ENCODE peak calls at places on chromosomes 4 and X, in four cellular contexts. X is AG20443; Z is stimulated activated CD4-positive, alpha-beta T cell treated with anti-CD3 and anti-CD28 coated beads, Interleukin-1b, Interleukin-23, amount 100 ng/mL, for 48 hours; L is body of pancreas. Y is an unnamed sample.

GRCh38 chrX:134760671-134761070 is 102.4 kb upstream of the PLAC1 start:
- DNase-seq in X (no peak), Z (no peak), L (no peak), Y (no peak)

GRCh38 chr4:55635760-55636621 is at the start of gene NMU:
- DNase-seq in X (peak), Z (peak), L (peak), Y (no peak)

GRCh38 chr4:135365065-135365464 is 1163.5 kb upstream of the PABPC4L start:
- DNase-seq in X (no peak), Z (no peak), L (no peak), Y (no peak)

GRCh38 chrX:118536687-118537461 is 41.3 kb downstream of the DOCK11 start:
- DNase-seq in X (peak), Z (peak), L (no peak), Y (no peak)

GRCh38 chr4:154329268-154329858 is 162.2 kb downstream of the DCHS2 start:
- DNase-seq in X (peak), Z (no peak), L (no peak), Y (no peak)

GRCh38 chr4:78137538-78137937 is 80.4 kb downstream of the FRAS1 start:
- DNase-seq in X (peak), Z (no peak), L (no peak), Y (no peak)

GRCh38 chrX:74931214-74931613 is 6.0 kb upstream of the NEXMIF start:
- DNase-seq in X (no peak), Z (no peak), L (no peak), Y (no peak)

GRCh38 chr4:17875402-17876070 is 64.8 kb downstream of the NCAPG start:
- DNase-seq in X (no peak), Z (no peak), L (no peak), Y (no peak)

GRCh38 chr4:133275246-133275645 is 126.2 kb downstream of the PCDH10 start:
- DNase-seq in X (no peak), Z (no peak), L (no peak), Y (no peak)

GRCh38 chr4:7557447-7557846 is 122.7 kb upstream of the PSAPL1 start:
- DNase-seq in X (peak), Z (no peak), L (no peak), Y (no peak)

GRCh38 chrX:18424482-18425198 is 768 bp upstream of the CDKL5 start:
- DNase-seq in X (peak), Z (peak), L (peak), Y (no peak)

GRCh38 chr4:80535551-80535950 is 200.0 kb downstream of the CFAP299 start:
- DNase-seq in X (no peak), Z (no peak), L (no peak), Y (no peak)

GRCh38 chr4:98519268-98519993 is 139.0 kb downstream of the TSPAN5 start:
- DNase-seq in X (no peak), Z (no peak), L (no peak), Y (no peak)

GRCh38 chr4:170243662-170244288 is 154.0 kb upstream of the AADAT start:
- DNase-seq in X (no peak), Z (no peak), L (no peak), Y (no peak)

GRCh38 chrX:22542641-22543040 is 269.9 kb downstream of the CBLL2 start:
- DNase-seq in X (peak), Z (no peak), L (no peak), Y (no peak)

GRCh38 chr4:27350161-27350560 is 489.5 kb downstream of the STIM2 start:
- DNase-seq in X (no peak), Z (no peak), L (no peak), Y (no peak)

GRCh38 chr4:117324851-117325491 is 239.6 kb upstream of the TRAM1L1 start:
- DNase-seq in X (no peak), Z (no peak), L (no peak), Y (no peak)

GRCh38 chrX:21738145-21738949 is 19.6 kb downstream of the SMPX start:
- DNase-seq in X (no peak), Z (no peak), L (no peak), Y (no peak)

GRCh38 chrX:133849676-133850075 is 135.7 kb downstream of the GPC3 start:
- DNase-seq in X (no peak), Z (no peak), L (no peak), Y (no peak)

GRCh38 chr4:32172086-32172485 is 1451.9 kb downstream of the PCDH7 start:
- DNase-seq in X (no peak), Z (no peak), L (no peak), Y (no peak)

GRCh38 chr4:53507671-53508286 is 83.5 kb downstream of the LNX1 start:
- DNase-seq in X (no peak), Z (no peak), L (no peak), Y (no peak)

GRCh38 chr4:17283832-17284231 is 228.1 kb downstream of the QDPR start:
- DNase-seq in X (no peak), Z (no peak), L (no peak), Y (no peak)

GRCh38 chrX:94743478-94743877 is 1069.5 kb downstream of the FAM133A start:
- DNase-seq in X (no peak), Z (no peak), L (no peak), Y (no peak)

GRCh38 chr4:163558539-163559044 is 64.1 kb downstream of the TMA16 start:
- DNase-seq in X (no peak), Z (no peak), L (no peak), Y (no peak)

GRCh38 chr4:92136434-92136833 is 167.3 kb upstream of the GRID2 start:
- DNase-seq in X (no peak), Z (no peak), L (no peak), Y (no peak)

GRCh38 chr4:142354041-142354440 is 492.1 kb downstream of the INPP4B start:
- DNase-seq in X (no peak), Z (no peak), L (no peak), Y (no peak)

GRCh38 chr4:97073194-97073593 is 1070.1 kb downstream of the STPG2 start:
- DNase-seq in X (no peak), Z (no peak), L (no peak), Y (no peak)

GRCh38 chr4:165199722-165200121 is 7.6 kb upstream of the KLHL2 start:
- DNase-seq in X (no peak), Z (no peak), L (peak), Y (no peak)

GRCh38 chr4:143411527-143412480 is 75.1 kb downstream of the GAB1 start:
- DNase-seq in X (peak), Z (no peak), L (no peak), Y (no peak)

GRCh38 chr4:72430050-72430449 is 139.0 kb downstream of the ADAMTS3 start:
- DNase-seq in X (peak), Z (no peak), L (no peak), Y (no peak)

GRCh38 chrX:17295788-17296187 is 79.2 kb upstream of the NHS start:
- DNase-seq in X (no peak), Z (no peak), L (no peak), Y (no peak)

GRCh38 chr4:175054980-175055379 is 136.8 kb downstream of the ADAM29 start:
- DNase-seq in X (no peak), Z (no peak), L (no peak), Y (no peak)

GRCh38 chr4:87555751-87556619 is 26.8 kb upstream of the SPARCL1 start:
- DNase-seq in X (peak), Z (peak), L (no peak), Y (no peak)

GRCh38 chr4:11072999-11073398 is 355.7 kb downstream of the HS3ST1 start:
- DNase-seq in X (no peak), Z (no peak), L (no peak), Y (no peak)